ENCODE peak calls at places on chromosomes 1 and 21, in four cellular contexts. D is ELF-1, Y is activated T-cell treated with anti-CD3 and anti-CD28 coated beads for 1 hour, N is coronary artery. H is an unnamed sample.

GRCh38 chr1:149844096-149844495 is 55.3 kb upstream of the BOLA1 start:
- DNase-seq in D (no peak), Y (no peak), N (no peak), H (no peak)

GRCh38 chr1:106912146-106912545 is 144.3 kb upstream of the PRMT6 start:
- DNase-seq in D (no peak), Y (no peak), N (no peak), H (no peak)

GRCh38 chr1:59138402-59138801 is 158.5 kb upstream of the FGGY start:
- DNase-seq in D (no peak), Y (no peak), N (no peak), H (no peak)

GRCh38 chr1:110158261-110158660 is 8.0 kb downstream of the SLC6A17 start:
- DNase-seq in D (no peak), Y (no peak), N (no peak), H (no peak)

GRCh38 chr1:85847356-85847755 is 139.1 kb upstream of the ZNHIT6 start:
- DNase-seq in D (no peak), Y (no peak), N (no peak), H (no peak)

GRCh38 chr1:213122514-213122929 is 71.5 kb downstream of the RPS6KC1 start:
- DNase-seq in D (no peak), Y (no peak), N (no peak), H (no peak)

GRCh38 chr21:44589094-44589493 is 3.2 kb downstream of the KRTAP10-6 start:
- DNase-seq in D (no peak), Y (no peak), N (no peak), H (no peak)

GRCh38 chr1:54559111-54559548 is 11.1 kb downstream of the ACOT11 start:
- DNase-seq in D (no peak), Y (no peak), N (no peak), H (peak)

GRCh38 chr1:53804791-53805505 is 33.1 kb downstream of the NDC1 start:
- DNase-seq in D (no peak), Y (no peak), N (no peak), H (no peak)

GRCh38 chr1:47809301-47810084 is 187.7 kb downstream of the TRABD2B start:
- DNase-seq in D (peak), Y (no peak), N (no peak), H (no peak)

GRCh38 chr21:32572574-32573420 is 12.5 kb downstream of the TCP10L start:
- DNase-seq in D (peak), Y (no peak), N (no peak), H (no peak)

GRCh38 chr1:167935252-167936067 is 1.0 kb upstream of the DCAF6 start:
- DNase-seq in D (peak), Y (peak), N (peak), H (peak)

GRCh38 chr1:26744075-26744958 is 43.4 kb upstream of the PIGV start:
- DNase-seq in D (peak), Y (peak), N (no peak), H (peak)

GRCh38 chr1:74161494-74161893 is 36.5 kb downstream of the LRRIQ3 start:
- DNase-seq in D (no peak), Y (no peak), N (no peak), H (no peak)

GRCh38 chr1:77120950-77121349 is 98.3 kb downstream of the PIGK start:
- DNase-seq in D (no peak), Y (no peak), N (no peak), H (no peak)

GRCh38 chr1:210384625-210385024 is 55.9 kb downstream of the HHAT start:
- DNase-seq in D (no peak), Y (no peak), N (no peak), H (no peak)

GRCh38 chr21:29718081-29718815 is 221.5 kb downstream of the GRIK1 start:
- DNase-seq in D (no peak), Y (no peak), N (no peak), H (no peak)

GRCh38 chr1:36524359-36525062 is 41.8 kb upstream of the CSF3R start:
- DNase-seq in D (no peak), Y (no peak), N (peak), H (no peak)

GRCh38 chr1:92504751-92505692 is 18.3 kb upstream of the GFI1 start:
- DNase-seq in D (no peak), Y (no peak), N (no peak), H (no peak)

GRCh38 chr1:210031473-210031872 is 93.5 kb downstream of the SYT14 start:
- DNase-seq in D (no peak), Y (no peak), N (no peak), H (no peak)

GRCh38 chr1:230867903-230868735 is at the start of gene C1orf198:
- DNase-seq in D (peak), Y (peak), N (peak), H (peak)

GRCh38 chr1:5393591-5393990 is 598.6 kb downstream of the NPHP4 start:
- DNase-seq in D (peak), Y (no peak), N (no peak), H (no peak)

GRCh38 chr1:161189036-161189435 is 9.8 kb downstream of the ADAMTS4 start:
- DNase-seq in D (no peak), Y (no peak), N (no peak), H (peak)

GRCh38 chr1:183991360-183992155 is 46.0 kb downstream of the COLGALT2 start:
- DNase-seq in D (no peak), Y (no peak), N (no peak), H (no peak)

GRCh38 chr1:169110691-169111447 is 4.4 kb downstream of the ATP1B1 start:
- DNase-seq in D (no peak), Y (no peak), N (no peak), H (no peak)

GRCh38 chr1:185208626-185209170 is 51.7 kb downstream of the SWT1 start:
- DNase-seq in D (no peak), Y (no peak), N (no peak), H (no peak)

GRCh38 chr1:111747947-111748346 is 7.8 kb upstream of the DDX20 start:
- DNase-seq in D (no peak), Y (no peak), N (no peak), H (no peak)

GRCh38 chr1:5649795-5650194 is 342.4 kb downstream of the NPHP4 start:
- DNase-seq in D (no peak), Y (no peak), N (no peak), H (no peak)

GRCh38 chr1:70146488-70146887 is 58.9 kb downstream of the LRRC40 start:
- DNase-seq in D (no peak), Y (no peak), N (no peak), H (no peak)

H was measured in H7.